ENCODE peak calls at places on chromosome 6, in seven cellular contexts. D is IMR-90, E is adrenal gland, V is HepG2, J is thyroid gland, Q is ovary, L is upper lobe of left lung. I is an unnamed sample. For H3K4me1, the result is how much of the 10 kb centered on the place peaks cover.

GRCh38 chr6:142935553-142936517 is 9.1 kb downstream of the HIVEP2 start:
- DNase-seq in L (peak), V (no peak), J (peak), Q (no peak), E (no peak), D (no peak), I (no peak)

GRCh38 chr6:43021270-43022047 is at the start of gene RRP36:
- DNase-seq in D (peak), L (peak), V (peak), J (peak), Q (peak), E (peak), I (peak)

GRCh38 chr6:30007132-30007764 is 53.8 kb upstream of the POLR1H start:
- DNase-seq in V (no peak), D (no peak), J (peak), E (no peak), Q (peak), L (peak), I (peak)

GRCh38 chr6:124968401-124968800 is 6.2 kb downstream of the RNF217 start:
- DNase-seq in L (no peak), Q (no peak), E (no peak), J (no peak), D (peak), V (no peak), I (no peak)

GRCh38 chr6:108902389-108902792 is 54.2 kb downstream of the ARMC2 start:
- DNase-seq in D (peak), Q (no peak), J (no peak), V (no peak), E (no peak), L (no peak), I (no peak)

GRCh38 chr6:151027295-151027747 is 161.8 kb downstream of the MTHFD1L start:
- DNase-seq in Q (no peak), L (no peak), V (no peak), J (no peak), D (no peak), E (no peak), I (peak)

GRCh38 chr6:169168706-169169105 is 84.9 kb downstream of the THBS2 start:
- DNase-seq in L (no peak), E (no peak), V (no peak), J (no peak), D (no peak), Q (no peak), I (no peak)

GRCh38 chr6:7587631-7588100 is 2.3 kb upstream of the SNRNP48 start:
- DNase-seq in D (peak), E (no peak), L (no peak), J (no peak), Q (no peak), V (no peak), I (peak)

GRCh38 chr6:97462031-97462430 is 179.0 kb upstream of the MMS22L start:
- DNase-seq in Q (no peak), J (no peak), D (no peak), L (no peak), E (no peak), V (no peak), I (no peak)

GRCh38 chr6:14694308-14694707 is 551.6 kb upstream of the JARID2 start:
- DNase-seq in E (no peak), Q (no peak), L (no peak), V (no peak), D (no peak), J (no peak), I (no peak)

GRCh38 chr6:13985663-13986325 is 61.0 kb downstream of the RNF182 start:
- DNase-seq in L (no peak), V (no peak), J (no peak), Q (no peak), E (no peak), D (no peak), I (no peak)

GRCh38 chr6:18471232-18471964 is 84.2 kb downstream of the RNF144B start:
- DNase-seq in E (no peak), Q (no peak), L (peak), V (no peak), D (no peak), J (no peak), I (no peak)

GRCh38 chr6:128280960-128281359 is 239.4 kb downstream of the PTPRK start:
- DNase-seq in L (no peak), E (no peak), V (peak), D (no peak), J (no peak), Q (no peak), I (no peak)

GRCh38 chr6:114315841-114316595 is 26.8 kb downstream of the HS3ST5 start:
- DNase-seq in E (no peak), L (no peak), J (peak), D (no peak), Q (no peak), V (no peak), I (no peak)

GRCh38 chr6:160088069-160088773 is 33.4 kb upstream of the SLC22A1 start:
- DNase-seq in E (peak), V (peak), L (no peak), J (peak), D (peak), Q (peak), I (peak)

GRCh38 chr6:55250400-55250799 is 76.1 kb downstream of the HCRTR2 start:
- DNase-seq in V (no peak), Q (no peak), E (no peak), D (no peak), J (no peak), L (no peak), I (no peak)

GRCh38 chr6:150200428-150201105 is 57.7 kb downstream of the PPP1R14C start:
- DNase-seq in L (no peak), E (no peak), J (no peak), Q (no peak), V (no peak), D (no peak), I (no peak)

GRCh38 chr6:113854531-113855499 is 2.3 kb upstream of the MARCKS start:
- DNase-seq in L (peak), J (peak), D (peak), Q (peak), V (peak), E (peak), I (peak)

GRCh38 chr6:161011509-161012480 is 20.2 kb downstream of the MAP3K4 start:
- DNase-seq in E (no peak), L (no peak), J (no peak), V (no peak), Q (no peak), D (peak), I (no peak)

GRCh38 chr6:95686272-95686671 is 108.9 kb downstream of the MANEA start:
- DNase-seq in V (no peak), E (no peak), J (no peak), D (no peak), Q (no peak), L (no peak), I (no peak)

GRCh38 chr6:95693108-95693507 is 115.8 kb downstream of the MANEA start:
- DNase-seq in J (no peak), L (no peak), V (peak), Q (no peak), E (no peak), D (no peak), I (no peak)

GRCh38 chr6:95686858-95687257 is 109.5 kb downstream of the MANEA start:
- DNase-seq in L (no peak), J (no peak), Q (no peak), V (no peak), E (no peak), D (no peak), I (no peak)

GRCh38 chr6:95687839-95688238 is 110.5 kb downstream of the MANEA start:
- DNase-seq in Q (no peak), J (no peak), L (no peak), V (no peak), D (no peak), E (no peak), I (no peak)

DNA sequence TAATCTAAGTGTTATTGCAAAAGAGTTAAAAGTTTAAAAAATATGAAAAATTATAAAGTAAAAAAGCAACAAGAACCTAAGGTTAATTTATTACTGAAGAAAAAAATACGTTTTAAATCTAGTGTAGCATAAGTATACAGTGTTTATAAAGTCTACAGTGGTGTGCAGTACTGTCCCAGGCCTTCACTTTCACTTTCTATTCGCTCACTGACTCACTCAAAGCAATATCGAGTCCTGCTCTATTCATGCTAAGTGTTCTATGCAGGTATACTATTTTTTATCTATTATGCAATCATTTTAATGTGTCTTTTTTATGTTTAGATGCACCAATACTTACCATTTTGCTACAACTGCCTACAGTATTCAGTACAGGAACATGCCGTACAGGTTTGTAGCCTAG is 113.0 kb downstream of the MANEA start:
- DNase-seq in Q (no peak), E (no peak), D (no peak), V (no peak), J (no peak), L (no peak), I (no peak)
- H3K4me1 ChIP-seq in Q (under half), E (under half), D (under half), V (under half), J (under half), L (under half), I (under half)

DNA sequence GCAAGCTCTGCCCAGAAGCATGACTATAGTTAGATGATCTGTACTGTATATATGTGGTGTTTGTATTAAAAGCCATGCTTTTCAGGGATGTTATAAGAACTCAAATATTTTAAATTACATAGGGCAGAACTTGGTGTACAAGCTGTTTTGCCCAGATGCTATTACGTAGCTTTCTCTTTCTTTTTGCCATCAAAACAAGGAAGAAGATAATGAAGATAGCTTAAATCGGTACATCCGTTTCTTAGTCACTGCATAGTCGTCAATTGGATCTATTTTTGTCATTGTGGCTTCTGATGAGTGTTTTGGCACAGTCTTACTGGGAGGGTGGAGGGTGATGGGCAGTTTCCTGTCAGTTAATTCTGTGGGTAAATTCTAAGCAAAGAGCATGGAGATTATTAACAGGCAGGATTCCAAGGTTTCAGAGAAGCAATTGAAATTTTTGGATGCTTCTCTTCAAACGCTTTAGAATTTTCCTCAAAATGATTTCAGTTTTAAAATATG is 649.1 kb upstream of the GJE1 start:
- DNase-seq in J (no peak), D (peak), Q (no peak), L (no peak), E (peak), V (no peak), I (no peak)
- H3K4me3 ChIP-seq in J (no peak), D (peak), Q (peak), L (peak), E (no peak), V (no peak), I (no peak)

GRCh38 chr6:73898599-73898998 is 202.6 kb downstream of the CD109 start:
- DNase-seq in V (no peak), E (no peak), D (no peak), Q (no peak), L (no peak), J (no peak), I (no peak)
- TF ChIP-seq CTCF in V (peak), E (no peak), D (no peak), Q (no peak), L (no peak), J (no peak), I (no peak)

GRCh38 chr6:148347076-148348054 is 4.7 kb downstream of the SASH1 start:
- DNase-seq in V (no peak), Q (no peak), L (no peak), E (no peak), D (no peak), J (no peak), I (no peak)
- H3K4me1 ChIP-seq in V (under half), Q (under half), L (under half), E (under half), D (under half), J (under half), I (under half)

DNA sequence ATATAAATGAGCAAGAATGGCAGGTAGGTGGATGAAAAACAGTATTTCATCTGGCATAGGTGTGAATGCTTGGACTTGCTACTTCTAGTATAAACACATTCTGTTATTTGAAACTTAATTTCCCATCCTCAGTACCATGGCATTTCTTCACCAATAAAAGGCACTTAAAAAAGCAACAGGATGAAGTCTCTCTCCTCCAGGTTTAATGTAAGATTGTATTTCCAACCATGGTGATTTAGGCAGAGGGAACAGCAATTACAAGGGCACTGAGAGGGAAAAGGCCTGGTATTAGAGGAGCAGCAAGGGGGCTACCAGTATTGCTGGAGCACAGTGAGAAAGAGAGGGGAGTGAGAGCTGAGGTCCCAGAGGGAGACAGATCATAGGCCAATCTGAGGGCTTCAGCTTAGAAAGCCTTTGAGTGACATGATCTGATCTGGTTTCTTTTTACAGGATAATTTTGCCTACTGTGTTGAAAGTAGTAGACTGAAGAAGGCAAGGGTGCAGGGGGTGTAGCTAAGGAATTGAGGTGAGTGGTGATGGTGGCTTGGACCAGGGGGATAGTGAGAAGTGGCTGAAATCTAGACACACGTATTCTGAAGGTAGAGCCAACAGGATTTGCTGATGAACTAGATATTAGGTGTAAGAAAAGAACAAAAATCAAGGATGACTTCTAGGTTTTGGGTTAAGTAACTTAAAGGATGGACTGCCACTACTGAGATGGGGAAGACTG is 67.8 kb upstream of the SMIM29 start:
- DNase-seq in L (no peak), D (no peak), E (no peak), J (no peak), Q (no peak), V (no peak), I (no peak)
- H3K4me3 ChIP-seq in L (no peak), D (no peak), E (no peak), J (no peak), Q (no peak), V (no peak), I (no peak)

DNA sequence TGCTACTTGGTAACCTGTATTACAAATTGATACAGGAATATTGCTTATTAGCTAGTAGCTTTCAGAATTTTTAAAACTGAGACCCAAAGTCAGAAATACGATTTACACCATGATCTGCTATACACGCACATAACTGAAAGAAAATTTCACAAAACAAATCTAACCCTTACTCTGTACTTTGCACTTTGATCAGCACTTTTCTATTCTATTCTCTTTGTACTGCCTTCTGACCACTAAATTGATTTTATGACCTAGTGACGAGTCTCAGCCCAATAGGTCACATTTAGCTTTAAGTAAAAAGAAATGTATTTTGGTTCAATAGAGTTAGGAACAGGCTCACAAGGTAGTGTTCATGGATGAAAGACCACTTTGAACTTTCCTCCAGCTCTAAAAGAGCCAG is 252.5 kb downstream of the TBX18 start:
- DNase-seq in J (no peak), V (no peak), E (no peak), Q (no peak), L (no peak), D (no peak), I (no peak)
- TF ChIP-seq CTCF in J (no peak), V (no peak), E (no peak), Q (no peak), L (no peak), D (no peak), I (no peak)

DNA sequence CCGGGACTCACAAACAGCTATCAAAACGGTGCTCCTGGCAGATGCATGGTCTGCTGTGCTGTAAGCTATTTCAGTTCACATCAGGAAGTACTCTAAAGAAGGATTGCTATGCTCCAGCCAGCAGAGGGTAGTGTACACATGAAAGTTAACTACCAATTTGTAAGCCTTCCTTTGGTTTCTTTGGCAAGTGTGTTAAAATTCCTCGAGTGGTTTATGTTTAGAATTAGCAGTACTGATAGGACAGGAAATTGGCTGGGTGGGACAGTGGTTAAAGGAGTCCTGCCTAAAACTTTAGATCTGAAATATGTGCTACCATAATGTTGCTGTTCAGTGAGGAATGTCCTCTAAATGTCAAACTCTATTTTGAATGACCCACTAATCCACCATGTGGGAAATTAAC is 47.4 kb downstream of the TRMT11 start:
- DNase-seq in Q (no peak), E (peak), J (peak), V (peak), D (peak), L (no peak), I (peak)
- H3K4me1 ChIP-seq in Q (under half), E (under half), J (under half), V (under half), D (under half), L (under half), I (under half)

GRCh38 chr6:107535626-107536025 is 45.7 kb downstream of the SOBP start:
- DNase-seq in D (no peak), J (no peak), Q (no peak), E (no peak), V (no peak), L (no peak), I (no peak)

GRCh38 chr6:107532707-107533106 is 42.8 kb downstream of the SOBP start:
- DNase-seq in D (no peak), L (no peak), J (no peak), Q (no peak), E (no peak), V (no peak), I (peak)

GRCh38 chr6:107533415-107534059 is 43.6 kb downstream of the SOBP start:
- DNase-seq in L (peak), J (no peak), D (no peak), V (no peak), Q (no peak), E (no peak), I (no peak)

GRCh38 chr6:107536183-107536582 is 46.3 kb downstream of the SOBP start:
- DNase-seq in Q (no peak), J (no peak), E (no peak), V (no peak), L (no peak), D (no peak), I (no peak)

GRCh38 chr6:107534762-107535161 is 44.8 kb downstream of the SOBP start:
- DNase-seq in J (no peak), D (no peak), V (no peak), Q (no peak), E (no peak), L (no peak), I (no peak)
- H3K4me3 ChIP-seq in J (no peak), D (no peak), V (no peak), Q (no peak), E (no peak), L (no peak), I (no peak)